ENCODE peak calls at places on chromosome 13, in nine cellular contexts. S is T-helper 17 cell, I is fibroblast of lung, F is NCI-H82, B is GM12864, A is left ventricle myocardium inferior, J is H4, P is NCI-H2081 treated with DMSO at 0.1 percent for 48 hours, E is coronary artery. X is an unnamed sample.

GRCh38 chr13:75687145-75687763 is 51.1 kb downstream of the LMO7 start:
- DNase-seq in S (no peak), I (peak), F (peak), B (no peak), A (no peak), J (peak), P (no peak), E (no peak), X (no peak)

GRCh38 chr13:44768233-44768632 is 192.1 kb upstream of the TSC22D1 start:
- DNase-seq in S (peak), I (no peak), F (no peak), B (peak), A (no peak), J (no peak), P (no peak), E (no peak), X (no peak)

GRCh38 chr13:23322353-23323336 is 110.9 kb downstream of the SACS start:
- DNase-seq in S (no peak), I (no peak), F (no peak), B (no peak), A (no peak), J (no peak), P (no peak), E (no peak), X (no peak)

GRCh38 chr13:28707629-28708427 is 10.9 kb downstream of the SLC46A3 start:
- DNase-seq in S (no peak), I (peak), F (no peak), B (peak), A (no peak), J (peak), P (no peak), E (no peak), X (peak)

GRCh38 chr13:33349314-33349995 is 63.9 kb upstream of the STARD13 start:
- DNase-seq in S (no peak), I (no peak), F (no peak), B (no peak), A (peak), J (no peak), P (no peak), E (peak), X (no peak)

GRCh38 chr13:47858678-47859050 is 142.4 kb downstream of the SUCLA2 start:
- DNase-seq in S (no peak), I (peak), F (peak), B (no peak), A (no peak), J (peak), P (no peak), E (no peak), X (no peak)

GRCh38 chr13:110006304-110006703 is 219.9 kb upstream of the IRS2 start:
- DNase-seq in S (no peak), I (no peak), F (no peak), B (no peak), A (no peak), J (peak), P (no peak), E (no peak), X (no peak)

GRCh38 chr13:30766234-30766633 is 30.9 kb downstream of the ALOX5AP start:
- DNase-seq in S (no peak), I (no peak), F (no peak), B (no peak), A (no peak), J (no peak), P (no peak), E (no peak), X (no peak)

GRCh38 chr13:27965740-27966640 is 3.1 kb downstream of the CDX2 start:
- DNase-seq in S (no peak), I (no peak), F (no peak), B (no peak), A (no peak), J (no peak), P (no peak), E (no peak), X (no peak)

GRCh38 chr13:40285634-40286033 is 380.8 kb downstream of the FOXO1 start:
- DNase-seq in S (no peak), I (no peak), F (no peak), B (no peak), A (no peak), J (no peak), P (no peak), E (no peak), X (no peak)

GRCh38 chr13:28486144-28486543 is 8.8 kb downstream of the FLT1 start:
- DNase-seq in S (no peak), I (no peak), F (no peak), B (no peak), A (no peak), J (no peak), P (no peak), E (no peak), X (no peak)

GRCh38 chr13:38543561-38543960 is 143.3 kb upstream of the FREM2 start:
- DNase-seq in S (no peak), I (no peak), F (no peak), B (no peak), A (no peak), J (peak), P (no peak), E (no peak), X (no peak)

GRCh38 chr13:44031555-44031954 is 151.9 kb downstream of the LACC1 start:
- DNase-seq in S (no peak), I (no peak), F (no peak), B (no peak), A (no peak), J (no peak), P (no peak), E (no peak), X (no peak)

GRCh38 chr13:110137677-110138008 is 169.3 kb downstream of the COL4A1 start:
- DNase-seq in S (no peak), I (no peak), F (peak), B (peak), A (peak), J (peak), P (no peak), E (no peak), X (no peak)

GRCh38 chr13:50829896-50830295 is 13.6 kb downstream of the DLEU7 start:
- DNase-seq in S (no peak), I (peak), F (no peak), B (no peak), A (no peak), J (no peak), P (no peak), E (no peak), X (no peak)

GRCh38 chr13:43331676-43332075 is 308.3 kb downstream of the DNAJC15 start:
- DNase-seq in S (no peak), I (peak), F (no peak), B (no peak), A (no peak), J (no peak), P (no peak), E (no peak), X (no peak)

GRCh38 chr13:45051315-45051714 is 62.0 kb downstream of the GPALPP1 start:
- DNase-seq in S (no peak), I (no peak), F (no peak), B (no peak), A (no peak), J (no peak), P (no peak), E (no peak), X (no peak)

GRCh38 chr13:34647379-34647778 is 294.7 kb upstream of the NBEA start:
- DNase-seq in S (no peak), I (no peak), F (no peak), B (no peak), A (no peak), J (peak), P (no peak), E (no peak), X (no peak)

GRCh38 chr13:50421457-50422130 is 406.4 kb downstream of the KCNRG start:
- DNase-seq in S (no peak), I (peak), F (peak), B (no peak), A (no peak), J (no peak), P (peak), E (no peak), X (no peak)

GRCh38 chr13:109788372-109789195 is 2.2 kb upstream of the IRS2 start:
- DNase-seq in S (no peak), I (no peak), F (no peak), B (no peak), A (no peak), J (no peak), P (no peak), E (no peak), X (no peak)

GRCh38 chr13:47545630-47546029 is 455.4 kb downstream of the SUCLA2 start:
- DNase-seq in S (no peak), I (no peak), F (no peak), B (no peak), A (no peak), J (no peak), P (no peak), E (no peak), X (no peak)

GRCh38 chr13:80116107-80116506 is 224.8 kb downstream of the SPRY2 start:
- DNase-seq in S (no peak), I (peak), F (no peak), B (no peak), A (no peak), J (peak), P (no peak), E (no peak), X (no peak)